ENCODE peak calls at places on chromosome 14, in four cellular contexts. One of them, this sample, is unnamed.

GRCh38 chr14:88026890-88027289 is 22.0 kb downstream of the GPR65 start:
- DNase-seq in uterus: no peak
- DNase-seq in upper lobe of right lung: no peak
- DNase-seq in SK-N-SH: no peak
- DNase-seq in this sample: no peak

GRCh38 chr14:101047326-101047725 is 143.8 kb upstream of the RTL1 start:
- DNase-seq in uterus: no peak
- DNase-seq in upper lobe of right lung: no peak
- DNase-seq in SK-N-SH: no peak
- DNase-seq in this sample: no peak

GRCh38 chr14:68784298-68784910 is 8.5 kb downstream of the ZFP36L1 start:
- DNase-seq in uterus: peak
- DNase-seq in upper lobe of right lung: peak
- DNase-seq in SK-N-SH: no peak
- DNase-seq in this sample: peak

GRCh38 chr14:26389646-26390508 is 208.0 kb downstream of the NOVA1 start:
- DNase-seq in uterus: peak
- DNase-seq in upper lobe of right lung: no peak
- DNase-seq in SK-N-SH: no peak
- DNase-seq in this sample: no peak

GRCh38 chr14:64934338-64934939 is 8.1 kb downstream of the GPX2 start:
- DNase-seq in uterus: no peak
- DNase-seq in upper lobe of right lung: no peak
- DNase-seq in SK-N-SH: no peak
- DNase-seq in this sample: no peak

GRCh38 chr14:89856871-89857345 is 97.6 kb downstream of the EFCAB11 start:
- DNase-seq in uterus: no peak
- DNase-seq in upper lobe of right lung: no peak
- DNase-seq in SK-N-SH: no peak
- DNase-seq in this sample: no peak

GRCh38 chr14:56248442-56248841 is 130.2 kb downstream of the PELI2 start:
- DNase-seq in uterus: no peak
- DNase-seq in upper lobe of right lung: no peak
- DNase-seq in SK-N-SH: no peak
- DNase-seq in this sample: no peak

GRCh38 chr14:30673071-30673470 is 51.0 kb downstream of the SCFD1 start:
- DNase-seq in uterus: no peak
- DNase-seq in upper lobe of right lung: no peak
- DNase-seq in SK-N-SH: no peak
- DNase-seq in this sample: no peak

GRCh38 chr14:93954900-93955891 is 21.2 kb downstream of the ASB2 start:
- DNase-seq in uterus: no peak
- DNase-seq in upper lobe of right lung: peak
- DNase-seq in SK-N-SH: peak
- DNase-seq in this sample: peak

GRCh38 chr14:97381309-97381708 is 584.1 kb downstream of the VRK1 start:
- DNase-seq in uterus: no peak
- DNase-seq in upper lobe of right lung: no peak
- DNase-seq in SK-N-SH: no peak
- DNase-seq in this sample: no peak

GRCh38 chr14:81441626-81442134 is 41.6 kb upstream of the STON2 start:
- DNase-seq in uterus: no peak
- DNase-seq in upper lobe of right lung: no peak
- DNase-seq in SK-N-SH: no peak
- DNase-seq in this sample: no peak

GRCh38 chr14:88430976-88431375 is 45.5 kb downstream of the SPATA7 start:
- DNase-seq in uterus: no peak
- DNase-seq in upper lobe of right lung: no peak
- DNase-seq in SK-N-SH: no peak
- DNase-seq in this sample: no peak

GRCh38 chr14:77026166-77026929 is 2.2 kb downstream of the IRF2BPL start:
- DNase-seq in uterus: peak
- DNase-seq in upper lobe of right lung: peak
- DNase-seq in SK-N-SH: peak
- DNase-seq in this sample: no peak

GRCh38 chr14:101372894-101373640 is 188.2 kb upstream of the DIO3 start:
- DNase-seq in uterus: no peak
- DNase-seq in upper lobe of right lung: no peak
- DNase-seq in SK-N-SH: no peak
- DNase-seq in this sample: no peak

GRCh38 chr14:90624228-90624627 is 192.0 kb downstream of the TTC7B start:
- DNase-seq in uterus: no peak
- DNase-seq in upper lobe of right lung: peak
- DNase-seq in SK-N-SH: no peak
- DNase-seq in this sample: no peak

GRCh38 chr14:65210118-65210826 is 108.0 kb upstream of the MAX start:
- DNase-seq in uterus: no peak
- DNase-seq in upper lobe of right lung: no peak
- DNase-seq in SK-N-SH: no peak
- DNase-seq in this sample: peak

GRCh38 chr14:26522985-26523384 is 74.8 kb downstream of the NOVA1 start:
- DNase-seq in uterus: no peak
- DNase-seq in upper lobe of right lung: no peak
- DNase-seq in SK-N-SH: no peak
- DNase-seq in this sample: no peak

GRCh38 chr14:75277796-75278421 is 719 bp upstream of the FOS start:
- DNase-seq in uterus: no peak
- DNase-seq in upper lobe of right lung: no peak
- DNase-seq in SK-N-SH: no peak
- DNase-seq in this sample: no peak

GRCh38 chr14:105212541-105213305 is 31.6 kb upstream of the NUDT14 start:
- DNase-seq in uterus: no peak
- DNase-seq in upper lobe of right lung: no peak
- DNase-seq in SK-N-SH: no peak
- DNase-seq in this sample: no peak

GRCh38 chr14:23147676-23148075 is 28.6 kb upstream of the CEBPE start:
- DNase-seq in uterus: peak
- DNase-seq in upper lobe of right lung: no peak
- DNase-seq in SK-N-SH: no peak
- DNase-seq in this sample: no peak

GRCh38 chr14:74595006-74595735 is 16.9 kb downstream of the LTBP2 start:
- DNase-seq in uterus: peak
- DNase-seq in upper lobe of right lung: no peak
- DNase-seq in SK-N-SH: peak
- DNase-seq in this sample: no peak

GRCh38 chr14:75667099-75667498 is 6.1 kb downstream of the TTLL5 start:
- DNase-seq in uterus: no peak
- DNase-seq in upper lobe of right lung: no peak
- DNase-seq in SK-N-SH: no peak
- DNase-seq in this sample: no peak

GRCh38 chr14:104144911-104145825 is 6.8 kb downstream of the KIF26A start:
- DNase-seq in uterus: no peak
- DNase-seq in upper lobe of right lung: peak
- DNase-seq in SK-N-SH: peak
- DNase-seq in this sample: no peak

GRCh38 chr14:27184371-27184901 is 586.6 kb upstream of the NOVA1 start:
- DNase-seq in uterus: no peak
- DNase-seq in upper lobe of right lung: no peak
- DNase-seq in SK-N-SH: no peak
- DNase-seq in this sample: no peak

GRCh38 chr14:63712123-63712522 is 15.7 kb downstream of the SGPP1 start:
- DNase-seq in uterus: no peak
- DNase-seq in upper lobe of right lung: no peak
- DNase-seq in SK-N-SH: no peak
- DNase-seq in this sample: peak

GRCh38 chr14:104355949-104356737 is 217.8 kb downstream of the KIF26A start:
- DNase-seq in uterus: no peak
- DNase-seq in upper lobe of right lung: peak
- DNase-seq in SK-N-SH: peak
- DNase-seq in this sample: no peak

GRCh38 chr14:77058785-77059184 is 30.3 kb upstream of the IRF2BPL start:
- DNase-seq in uterus: no peak
- DNase-seq in upper lobe of right lung: no peak
- DNase-seq in SK-N-SH: no peak
- DNase-seq in this sample: no peak

GRCh38 chr14:50910495-50911420 is 33.5 kb downstream of the PYGL start:
- DNase-seq in uterus: no peak
- DNase-seq in upper lobe of right lung: no peak
- DNase-seq in SK-N-SH: no peak
- DNase-seq in this sample: no peak

GRCh38 chr14:68704736-68705720 is 87.8 kb downstream of the ZFP36L1 start:
- DNase-seq in uterus: peak
- DNase-seq in upper lobe of right lung: no peak
- DNase-seq in SK-N-SH: no peak
- DNase-seq in this sample: no peak

GRCh38 chr14:104174051-104174450 is 35.7 kb downstream of the KIF26A start:
- DNase-seq in uterus: no peak
- DNase-seq in upper lobe of right lung: no peak
- DNase-seq in SK-N-SH: no peak
- DNase-seq in this sample: no peak

GRCh38 chr14:24965934-24966593 is 83.9 kb downstream of the STXBP6 start:
- DNase-seq in uterus: no peak
- DNase-seq in upper lobe of right lung: no peak
- DNase-seq in SK-N-SH: no peak
- DNase-seq in this sample: no peak

GRCh38 chr14:68703093-68703492 is 89.8 kb downstream of the ZFP36L1 start:
- DNase-seq in uterus: no peak
- DNase-seq in upper lobe of right lung: no peak
- DNase-seq in SK-N-SH: no peak
- DNase-seq in this sample: no peak

GRCh38 chr14:104321151-104322130 is 183.1 kb downstream of the KIF26A start:
- DNase-seq in uterus: no peak
- DNase-seq in upper lobe of right lung: no peak
- DNase-seq in SK-N-SH: no peak
- DNase-seq in this sample: no peak

GRCh38 chr14:21917699-21918436 is 244.2 kb upstream of the OR4E1 start:
- DNase-seq in uterus: no peak
- DNase-seq in upper lobe of right lung: no peak
- DNase-seq in SK-N-SH: peak
- DNase-seq in this sample: peak

GRCh38 chr14:79279645-79280399 is 931.5 kb downstream of the DIO2 start:
- DNase-seq in uterus: peak
- DNase-seq in upper lobe of right lung: peak
- DNase-seq in SK-N-SH: peak
- DNase-seq in this sample: no peak

GRCh38 chr14:70955543-70956480 is 48.6 kb downstream of the PCNX1 start:
- DNase-seq in uterus: no peak
- DNase-seq in upper lobe of right lung: no peak
- DNase-seq in SK-N-SH: peak
- DNase-seq in this sample: peak
- TF ChIP-seq CTCF in uterus: peak
- TF ChIP-seq CTCF in upper lobe of right lung: peak
- TF ChIP-seq CTCF in SK-N-SH: peak
- TF ChIP-seq CTCF in this sample: peak

GRCh38 chr14:99643343-99643742 is 1.6 kb upstream of the HHIPL1 start:
- DNase-seq in uterus: no peak
- DNase-seq in upper lobe of right lung: no peak
- DNase-seq in SK-N-SH: no peak
- DNase-seq in this sample: no peak

GRCh38 chr14:99647407-99647806 is 2.5 kb downstream of the HHIPL1 start:
- DNase-seq in uterus: no peak
- DNase-seq in upper lobe of right lung: no peak
- DNase-seq in SK-N-SH: no peak
- DNase-seq in this sample: no peak

GRCh38 chr14:99644035-99644587 is 818 bp upstream of the HHIPL1 start:
- DNase-seq in uterus: no peak
- DNase-seq in upper lobe of right lung: no peak
- DNase-seq in SK-N-SH: no peak
- DNase-seq in this sample: no peak

GRCh38 chr14:99645545-99646505 is 896 bp downstream of the HHIPL1 start:
- DNase-seq in uterus: no peak
- DNase-seq in upper lobe of right lung: no peak
- DNase-seq in SK-N-SH: no peak
- DNase-seq in this sample: no peak

DNA sequence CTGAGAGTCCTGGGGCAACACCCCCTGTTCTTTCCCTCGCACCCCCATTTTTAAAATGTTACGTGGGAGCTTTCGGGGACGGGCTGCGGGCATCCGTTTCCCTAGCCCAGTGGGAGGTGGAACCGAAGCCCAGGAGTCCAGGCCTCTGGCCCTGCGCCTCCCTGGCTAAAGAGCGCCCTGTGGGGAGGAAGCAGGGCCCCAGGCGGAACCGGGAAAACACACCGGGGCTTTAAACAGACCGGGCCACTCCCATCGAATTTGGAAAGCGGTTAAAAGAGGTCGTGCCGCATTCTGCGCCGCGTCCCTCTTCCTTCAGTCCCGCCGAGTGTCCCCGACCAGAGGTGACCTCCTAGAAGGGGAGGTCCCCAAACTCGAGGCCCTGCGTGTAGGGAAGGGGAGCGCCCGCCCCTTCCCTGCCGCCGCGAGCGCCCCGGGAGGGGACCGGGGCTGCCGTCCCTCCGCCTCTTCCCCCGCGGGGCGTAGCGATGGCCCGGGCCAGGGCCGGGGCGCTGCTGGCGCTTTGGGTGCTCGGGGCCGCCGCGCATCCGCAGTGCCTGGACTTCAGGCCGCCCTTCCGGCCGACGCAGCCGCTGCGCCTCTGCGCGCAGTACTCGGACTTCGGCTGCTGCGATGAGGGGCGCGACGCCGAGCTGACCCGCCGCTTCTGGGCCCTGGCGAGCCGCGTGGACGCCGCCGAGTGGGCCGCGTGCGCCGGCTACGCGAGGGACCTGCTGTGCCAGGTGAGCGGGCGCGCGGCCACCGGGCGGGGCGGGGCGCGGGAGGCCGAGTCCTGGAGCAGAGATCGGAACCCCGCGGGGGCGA is at the start of gene HHIPL1:
- DNase-seq in uterus: peak
- DNase-seq in upper lobe of right lung: no peak
- DNase-seq in SK-N-SH: peak
- DNase-seq in this sample: no peak
- H3K4me3 ChIP-seq in uterus: peak
- H3K4me3 ChIP-seq in upper lobe of right lung: peak
- H3K4me3 ChIP-seq in SK-N-SH: peak
- H3K4me3 ChIP-seq in this sample: no peak

GRCh38 chr14:37251778-37252177 is 54.0 kb downstream of the MIPOL1 start:
- DNase-seq in uterus: no peak
- DNase-seq in upper lobe of right lung: no peak
- DNase-seq in SK-N-SH: no peak
- DNase-seq in this sample: no peak
- TF ChIP-seq CTCF in uterus: no peak
- TF ChIP-seq CTCF in upper lobe of right lung: no peak
- TF ChIP-seq CTCF in SK-N-SH: no peak
- TF ChIP-seq CTCF in this sample: no peak

GRCh38 chr14:92923744-92924103 is 774 bp downstream of the CHGA start:
- DNase-seq in uterus: no peak
- DNase-seq in upper lobe of right lung: no peak
- DNase-seq in SK-N-SH: no peak
- DNase-seq in this sample: no peak
- H3K4me3 ChIP-seq in uterus: no peak
- H3K4me3 ChIP-seq in upper lobe of right lung: no peak
- H3K4me3 ChIP-seq in SK-N-SH: peak
- H3K4me3 ChIP-seq in this sample: no peak

This sample was measured in GM12865.